ENCODE peak calls at places on chromosomes 6 and 20, in seven cellular contexts. One of them, this sample, is unnamed.

GRCh38 chr20:53898558-53898931 is 171.8 kb downstream of the BCAS1 start:
- DNase-seq in HepG2: no peak
- DNase-seq in SK-N-MC: no peak
- DNase-seq in Panc1: no peak
- DNase-seq in transverse colon: no peak
- DNase-seq in stomach: no peak
- DNase-seq in vagina: no peak
- DNase-seq in this sample: no peak

GRCh38 chr6:150198532-150198931 is 55.7 kb downstream of the PPP1R14C start:
- DNase-seq in HepG2: no peak
- DNase-seq in SK-N-MC: no peak
- DNase-seq in Panc1: no peak
- DNase-seq in transverse colon: no peak
- DNase-seq in stomach: no peak
- DNase-seq in vagina: no peak
- DNase-seq in this sample: no peak

GRCh38 chr6:1739680-1740079 is 130.0 kb downstream of the FOXC1 start:
- DNase-seq in HepG2: no peak
- DNase-seq in SK-N-MC: no peak
- DNase-seq in Panc1: no peak
- DNase-seq in transverse colon: no peak
- DNase-seq in stomach: no peak
- DNase-seq in vagina: no peak
- DNase-seq in this sample: no peak

GRCh38 chr6:101931766-101932165 is 538.3 kb downstream of the GRIK2 start:
- DNase-seq in HepG2: no peak
- DNase-seq in SK-N-MC: peak
- DNase-seq in Panc1: no peak
- DNase-seq in transverse colon: no peak
- DNase-seq in stomach: no peak
- DNase-seq in vagina: no peak
- DNase-seq in this sample: no peak

GRCh38 chr6:149031545-149032317 is 284.9 kb downstream of the UST start:
- DNase-seq in HepG2: peak
- DNase-seq in SK-N-MC: no peak
- DNase-seq in Panc1: no peak
- DNase-seq in transverse colon: peak
- DNase-seq in stomach: no peak
- DNase-seq in vagina: no peak
- DNase-seq in this sample: no peak

GRCh38 chr6:16739329-16739801 is 21.9 kb downstream of the ATXN1 start:
- DNase-seq in HepG2: peak
- DNase-seq in SK-N-MC: no peak
- DNase-seq in Panc1: no peak
- DNase-seq in transverse colon: no peak
- DNase-seq in stomach: no peak
- DNase-seq in vagina: no peak
- DNase-seq in this sample: peak

GRCh38 chr6:4632411-4632810 is 143.8 kb upstream of the CDYL start:
- DNase-seq in HepG2: no peak
- DNase-seq in SK-N-MC: no peak
- DNase-seq in Panc1: no peak
- DNase-seq in transverse colon: no peak
- DNase-seq in stomach: no peak
- DNase-seq in vagina: no peak
- DNase-seq in this sample: no peak

GRCh38 chr20:49916146-49917002 is 1.0 kb upstream of the SPATA2 start:
- DNase-seq in HepG2: peak
- DNase-seq in SK-N-MC: no peak
- DNase-seq in Panc1: no peak
- DNase-seq in transverse colon: peak
- DNase-seq in stomach: peak
- DNase-seq in vagina: no peak
- DNase-seq in this sample: peak

GRCh38 chr6:110357298-110357695 is 852 bp downstream of the METTL24 start:
- DNase-seq in HepG2: no peak
- DNase-seq in SK-N-MC: no peak
- DNase-seq in Panc1: no peak
- DNase-seq in transverse colon: no peak
- DNase-seq in stomach: no peak
- DNase-seq in vagina: no peak
- DNase-seq in this sample: no peak

GRCh38 chr6:1575213-1576041 is 34.3 kb upstream of the FOXC1 start:
- DNase-seq in HepG2: peak
- DNase-seq in SK-N-MC: no peak
- DNase-seq in Panc1: no peak
- DNase-seq in transverse colon: no peak
- DNase-seq in stomach: no peak
- DNase-seq in vagina: no peak
- DNase-seq in this sample: no peak

GRCh38 chr6:144912474-144912873 is 627.3 kb downstream of the UTRN start:
- DNase-seq in HepG2: no peak
- DNase-seq in SK-N-MC: no peak
- DNase-seq in Panc1: no peak
- DNase-seq in transverse colon: no peak
- DNase-seq in stomach: no peak
- DNase-seq in vagina: no peak
- DNase-seq in this sample: no peak

GRCh38 chr6:38779310-38780062 is 64.4 kb downstream of the DNAH8 start:
- DNase-seq in HepG2: no peak
- DNase-seq in SK-N-MC: no peak
- DNase-seq in Panc1: no peak
- DNase-seq in transverse colon: no peak
- DNase-seq in stomach: no peak
- DNase-seq in vagina: no peak
- DNase-seq in this sample: no peak

GRCh38 chr6:5293692-5294091 is 32.4 kb downstream of the FARS2 start:
- DNase-seq in HepG2: no peak
- DNase-seq in SK-N-MC: no peak
- DNase-seq in Panc1: no peak
- DNase-seq in transverse colon: no peak
- DNase-seq in stomach: no peak
- DNase-seq in vagina: no peak
- DNase-seq in this sample: no peak

GRCh38 chr6:5030596-5031136 is 26.8 kb upstream of the RPP40 start:
- DNase-seq in HepG2: peak
- DNase-seq in SK-N-MC: peak
- DNase-seq in Panc1: peak
- DNase-seq in transverse colon: peak
- DNase-seq in stomach: peak
- DNase-seq in vagina: no peak
- DNase-seq in this sample: peak

GRCh38 chr20:59137532-59137931 is 26.1 kb upstream of the ZNF831 start:
- DNase-seq in HepG2: no peak
- DNase-seq in SK-N-MC: no peak
- DNase-seq in Panc1: no peak
- DNase-seq in transverse colon: peak
- DNase-seq in stomach: no peak
- DNase-seq in vagina: no peak
- DNase-seq in this sample: peak

GRCh38 chr6:33404884-33405283 is 5.9 kb upstream of the PHF1 start:
- DNase-seq in HepG2: no peak
- DNase-seq in SK-N-MC: no peak
- DNase-seq in Panc1: no peak
- DNase-seq in transverse colon: no peak
- DNase-seq in stomach: no peak
- DNase-seq in vagina: no peak
- DNase-seq in this sample: no peak

GRCh38 chr6:15522427-15522826 is 140.4 kb downstream of the DTNBP1 start:
- DNase-seq in HepG2: no peak
- DNase-seq in SK-N-MC: no peak
- DNase-seq in Panc1: no peak
- DNase-seq in transverse colon: no peak
- DNase-seq in stomach: no peak
- DNase-seq in vagina: no peak
- DNase-seq in this sample: no peak

GRCh38 chr20:36030143-36030542 is 61.8 kb downstream of the CNBD2 start:
- DNase-seq in HepG2: no peak
- DNase-seq in SK-N-MC: no peak
- DNase-seq in Panc1: no peak
- DNase-seq in transverse colon: no peak
- DNase-seq in stomach: no peak
- DNase-seq in vagina: no peak
- DNase-seq in this sample: no peak

GRCh38 chr6:136059308-136059707 is 190.8 kb downstream of the MTFR2 start:
- DNase-seq in HepG2: no peak
- DNase-seq in SK-N-MC: no peak
- DNase-seq in Panc1: no peak
- DNase-seq in transverse colon: peak
- DNase-seq in stomach: no peak
- DNase-seq in vagina: no peak
- DNase-seq in this sample: no peak

GRCh38 chr20:61050491-61050890 is 201.6 kb upstream of the CDH4 start:
- DNase-seq in HepG2: no peak
- DNase-seq in SK-N-MC: no peak
- DNase-seq in Panc1: no peak
- DNase-seq in transverse colon: no peak
- DNase-seq in stomach: no peak
- DNase-seq in vagina: no peak
- DNase-seq in this sample: no peak

GRCh38 chr20:61053487-61054277 is 198.4 kb upstream of the CDH4 start:
- DNase-seq in HepG2: no peak
- DNase-seq in SK-N-MC: no peak
- DNase-seq in Panc1: no peak
- DNase-seq in transverse colon: no peak
- DNase-seq in stomach: no peak
- DNase-seq in vagina: no peak
- DNase-seq in this sample: no peak

GRCh38 chr20:61054411-61054810 is 197.7 kb upstream of the CDH4 start:
- DNase-seq in HepG2: no peak
- DNase-seq in SK-N-MC: no peak
- DNase-seq in Panc1: no peak
- DNase-seq in transverse colon: no peak
- DNase-seq in stomach: no peak
- DNase-seq in vagina: no peak
- DNase-seq in this sample: no peak

GRCh38 chr20:61052796-61053442 is 199.1 kb upstream of the CDH4 start:
- DNase-seq in HepG2: no peak
- DNase-seq in SK-N-MC: no peak
- DNase-seq in Panc1: no peak
- DNase-seq in transverse colon: no peak
- DNase-seq in stomach: no peak
- DNase-seq in vagina: no peak
- DNase-seq in this sample: no peak

DNA sequence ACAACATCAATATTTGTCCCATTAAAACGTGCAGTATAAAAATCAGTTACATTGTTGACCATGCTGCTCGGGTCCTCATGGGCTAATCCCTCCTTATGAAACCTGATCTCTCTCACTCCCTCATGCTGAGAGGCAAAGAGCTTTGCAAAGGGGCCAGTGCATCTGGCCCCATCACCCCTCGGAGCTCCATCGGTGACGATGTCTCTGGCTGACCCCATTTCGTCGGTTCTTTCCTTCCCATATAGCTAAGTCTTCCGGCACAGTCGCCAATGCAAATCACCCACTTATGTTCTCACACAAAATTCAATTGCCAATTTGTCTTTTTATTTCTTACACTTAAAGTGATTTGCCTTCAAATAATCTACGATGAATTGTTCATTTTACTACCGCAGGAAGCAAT is 199.9 kb upstream of the CDH4 start:
- DNase-seq in HepG2: no peak
- DNase-seq in SK-N-MC: no peak
- DNase-seq in Panc1: no peak
- DNase-seq in transverse colon: no peak
- DNase-seq in stomach: no peak
- DNase-seq in vagina: no peak
- DNase-seq in this sample: no peak
- H3K27ac ChIP-seq in HepG2: no peak
- H3K27ac ChIP-seq in SK-N-MC: no peak
- H3K27ac ChIP-seq in Panc1: no peak
- H3K27ac ChIP-seq in transverse colon: no peak
- H3K27ac ChIP-seq in stomach: no peak
- H3K27ac ChIP-seq in vagina: no peak
- H3K27ac ChIP-seq in this sample: no peak

DNA sequence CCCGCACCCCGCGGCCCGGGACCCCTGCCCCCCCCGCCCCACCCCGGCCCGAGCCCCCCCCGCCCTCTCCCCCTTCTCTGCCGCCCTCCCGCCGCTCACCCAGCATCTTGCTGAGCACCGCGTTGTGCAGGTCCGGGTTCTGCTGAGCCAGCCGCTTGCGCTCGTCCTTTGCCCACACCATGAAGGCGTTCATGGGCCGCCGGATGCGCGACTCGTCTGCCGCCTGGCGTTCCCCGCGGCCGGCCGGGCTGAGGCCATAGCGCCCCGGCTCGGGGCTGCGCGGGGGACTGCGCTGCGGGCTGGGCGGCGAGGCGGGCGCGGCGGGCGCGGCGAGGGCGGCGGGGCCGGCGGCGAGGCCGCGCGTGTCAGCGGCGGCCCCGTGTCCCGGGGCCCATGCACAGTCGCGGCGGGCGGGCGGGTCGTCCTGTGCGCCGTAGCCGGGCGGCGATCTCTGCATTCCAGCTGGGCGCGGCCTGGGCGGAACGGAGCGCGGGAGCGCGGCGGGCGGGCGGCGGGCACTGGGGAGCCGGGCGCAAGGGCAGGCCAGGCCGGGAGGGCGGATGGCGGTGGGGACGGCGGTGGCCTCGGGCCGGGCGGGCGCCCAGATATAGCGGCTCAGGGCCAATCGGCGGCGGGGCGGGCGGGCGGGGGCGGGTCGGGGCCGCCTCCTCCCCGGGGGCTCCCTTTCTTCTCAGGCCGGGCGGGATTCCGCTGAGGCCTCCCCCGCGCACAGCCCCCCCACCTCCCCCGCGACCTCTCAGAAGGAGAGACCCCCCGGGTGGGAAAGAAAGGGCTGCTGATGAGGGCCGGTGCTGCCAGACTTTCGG is at the start of gene SOX18:
- DNase-seq in HepG2: no peak
- DNase-seq in SK-N-MC: no peak
- DNase-seq in Panc1: no peak
- DNase-seq in transverse colon: no peak
- DNase-seq in stomach: no peak
- DNase-seq in vagina: no peak
- DNase-seq in this sample: no peak
- TF ChIP-seq POLR2AphosphoS5 in HepG2: peak
- TF ChIP-seq POLR2AphosphoS5 in SK-N-MC: no peak
- TF ChIP-seq POLR2AphosphoS5 in Panc1: peak
- TF ChIP-seq POLR2AphosphoS5 in transverse colon: peak
- TF ChIP-seq POLR2AphosphoS5 in stomach: peak
- TF ChIP-seq POLR2AphosphoS5 in vagina: no peak
- TF ChIP-seq POLR2AphosphoS5 in this sample: no peak

GRCh38 chr20:62546606-62547005 is 70.8 kb upstream of the GATA5 start:
- DNase-seq in HepG2: no peak
- DNase-seq in SK-N-MC: no peak
- DNase-seq in Panc1: no peak
- DNase-seq in transverse colon: no peak
- DNase-seq in stomach: no peak
- DNase-seq in vagina: no peak
- DNase-seq in this sample: no peak
- H3K27ac ChIP-seq in HepG2: no peak
- H3K27ac ChIP-seq in SK-N-MC: no peak
- H3K27ac ChIP-seq in Panc1: no peak
- H3K27ac ChIP-seq in transverse colon: no peak
- H3K27ac ChIP-seq in stomach: no peak
- H3K27ac ChIP-seq in vagina: no peak
- H3K27ac ChIP-seq in this sample: no peak

DNA sequence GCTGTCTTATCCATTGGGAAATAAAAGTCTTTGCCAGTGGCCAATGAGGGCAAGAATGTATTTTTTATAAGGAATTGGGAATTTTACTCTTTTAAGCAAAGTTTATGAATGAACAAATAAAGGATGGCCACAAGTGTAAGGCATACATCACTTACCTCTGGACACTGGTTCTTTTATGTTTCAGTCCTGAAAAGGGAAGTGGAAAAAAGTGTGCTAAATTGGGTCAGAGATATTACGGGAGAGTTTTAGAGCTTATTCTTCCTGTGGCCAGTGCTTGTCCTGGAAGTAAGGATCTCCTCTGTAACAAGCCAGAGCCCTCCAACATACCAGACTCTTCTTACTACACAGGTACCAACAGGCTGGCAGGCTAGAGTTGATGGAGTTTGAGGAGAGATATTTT is 22.5 kb upstream of the RIPK1 start:
- DNase-seq in HepG2: no peak
- DNase-seq in SK-N-MC: no peak
- DNase-seq in Panc1: no peak
- DNase-seq in transverse colon: no peak
- DNase-seq in stomach: no peak
- DNase-seq in vagina: no peak
- DNase-seq in this sample: no peak
- TF ChIP-seq POLR2AphosphoS5 in HepG2: no peak
- TF ChIP-seq POLR2AphosphoS5 in SK-N-MC: no peak
- TF ChIP-seq POLR2AphosphoS5 in Panc1: no peak
- TF ChIP-seq POLR2AphosphoS5 in transverse colon: no peak
- TF ChIP-seq POLR2AphosphoS5 in stomach: no peak
- TF ChIP-seq POLR2AphosphoS5 in vagina: no peak
- TF ChIP-seq POLR2AphosphoS5 in this sample: no peak

This sample was measured in prostate gland.